ENCODE peak calls at places on chromosome 18, in eight cellular contexts. M, I, T, Z, U, L, F and Y are unnamed samples.
A peak's percentile ranks its signal among the peaks of the same experiment; 100 is the strongest.

GRCh38 chr18:80241919-80242777 is 5.2 kb downstream of the PARD6G start:
- DNase-seq in U (no peak), Z (no peak), L (no peak), F (no peak), I (no peak), M (peak; percentile 3), T (no peak), Y (no peak)

GRCh38 chr18:46071894-46072867 is at the start of gene PSTPIP2:
- DNase-seq in L (peak; percentile 77), F (no peak), I (peak; percentile 71), U (peak; percentile 52), M (peak; percentile 84), Z (peak; percentile 62), T (peak; percentile 43), Y (no peak)

GRCh38 chr18:54453996-54454395 is 96.3 kb downstream of the C18orf54 start:
- DNase-seq in L (no peak), T (no peak), F (no peak), M (no peak), U (no peak), Z (no peak), I (no peak), Y (no peak)

GRCh38 chr18:48548921-48549320 is 10.1 kb downstream of the CTIF start:
- DNase-seq in I (no peak), Z (no peak), U (no peak), L (no peak), M (no peak), F (no peak), T (no peak), Y (no peak)

GRCh38 chr18:24799720-24800119 is 339.3 kb downstream of the HRH4 start:
- DNase-seq in L (no peak), U (no peak), I (no peak), M (no peak), F (no peak), Z (no peak), T (no peak), Y (no peak)

GRCh38 chr18:51323941-51324340 is 126.5 kb upstream of the MEX3C start:
- DNase-seq in T (no peak), U (no peak), Z (no peak), M (no peak), I (no peak), L (no peak), F (no peak), Y (no peak)

GRCh38 chr18:69992776-69993175 is 45.1 kb upstream of the CD226 start:
- DNase-seq in Z (no peak), L (no peak), T (no peak), F (peak; percentile 52), I (peak; percentile 37), M (no peak), U (no peak), Y (no peak)

GRCh38 chr18:34866739-34867138 is 156.6 kb downstream of the DTNA start:
- DNase-seq in L (no peak), I (peak; percentile 41), F (no peak), M (peak; percentile 47), T (no peak), Z (no peak), U (no peak), Y (no peak)

GRCh38 chr18:28175930-28176673 is 828 bp downstream of the CDH2 start:
- DNase-seq in Z (peak; percentile 46), L (peak; percentile 62), I (peak; percentile 38), T (peak; percentile 41), M (peak; percentile 37), U (no peak), F (no peak), Y (no peak)

GRCh38 chr18:7158201-7158600 is 40.6 kb upstream of the LAMA1 start:
- DNase-seq in F (no peak), M (peak; percentile 68), T (no peak), L (no peak), U (no peak), Z (no peak), I (peak; percentile 87), Y (no peak)

GRCh38 chr18:58004317-58004716 is 39.7 kb upstream of the NEDD4L start:
- DNase-seq in M (peak; percentile 44), F (peak; percentile 50), Z (no peak), T (no peak), L (no peak), I (peak; percentile 82), U (no peak), Y (no peak)

GRCh38 chr18:44887227-44887631 is 206.5 kb downstream of the SETBP1 start:
- DNase-seq in Z (no peak), I (peak; percentile 34), T (no peak), M (peak; percentile 58), U (no peak), F (peak; percentile 60), L (no peak), Y (no peak)

GRCh38 chr18:75531212-75531850 is 103.8 kb upstream of the SMIM21 start:
- DNase-seq in F (no peak), I (no peak), L (no peak), Z (no peak), U (no peak), T (no peak), M (no peak), Y (no peak)

GRCh38 chr18:63949068-63949737 is at the start of gene HMSD:
- DNase-seq in L (peak; percentile 81), U (no peak), F (no peak), T (peak; percentile 52), Z (peak; percentile 73), I (peak; percentile 37), M (peak; percentile 22), Y (no peak)

GRCh38 chr18:46174317-46175039 is 70.3 kb downstream of the HAUS1 start:
- DNase-seq in Z (peak; percentile 56), M (peak; percentile 63), F (no peak), T (peak; percentile 30), L (peak; percentile 62), U (no peak), I (peak; percentile 70), Y (peak; percentile 70)

GRCh38 chr18:67290421-67290820 is 226.1 kb downstream of the DSEL start:
- DNase-seq in I (peak; percentile 36), F (no peak), U (no peak), T (no peak), L (no peak), M (no peak), Z (no peak), Y (no peak)

GRCh38 chr18:57150828-57151227 is 3.9 kb downstream of the BOD1L2 start:
- DNase-seq in F (no peak), T (no peak), L (peak; percentile 59), Z (peak; percentile 6), M (no peak), I (no peak), U (no peak), Y (no peak)